ENCODE peak calls at places on chromosome 11, in four cellular contexts. C is HepG2, D is GM12878, Y is H1. O is an unnamed sample.

GRCh38 chr11:74611369-74611861 is 19.0 kb downstream of the POLD3 start:
- DNase-seq in Y (no peak), C (peak), D (no peak), O (peak)

GRCh38 chr11:60118333-60118732 is 29.9 kb downstream of the MS4A2 start:
- DNase-seq in C (no peak), D (no peak), Y (no peak), O (no peak)

GRCh38 chr11:57787920-57788716 is 26.5 kb downstream of the CTNND1 start:
- DNase-seq in D (peak), C (peak), Y (no peak), O (no peak)

GRCh38 chr11:70876685-70877084 is 375.7 kb downstream of the SHANK2 start:
- DNase-seq in Y (no peak), C (no peak), D (no peak), O (no peak)

GRCh38 chr11:12159351-12160099 is 49.1 kb downstream of the MICAL2 start:
- DNase-seq in C (no peak), Y (no peak), D (no peak), O (no peak)

GRCh38 chr11:17405232-17406005 is 17.0 kb upstream of the KCNJ11 start:
- DNase-seq in Y (peak), D (no peak), C (peak), O (peak)

GRCh38 chr11:16787035-16787744 is 48.7 kb downstream of the C11orf58 start:
- DNase-seq in C (no peak), D (no peak), Y (no peak), O (no peak)

GRCh38 chr11:76610871-76611475 is 59.6 kb downstream of the LRRC32 start:
- DNase-seq in Y (peak), C (no peak), D (no peak), O (peak)

GRCh38 chr11:19644316-19644715 is 68.3 kb upstream of the NAV2 start:
- DNase-seq in Y (no peak), D (no peak), C (no peak), O (no peak)

GRCh38 chr11:47354913-47355282 is 2.4 kb upstream of the MYBPC3 start:
- DNase-seq in Y (no peak), D (no peak), C (no peak), O (no peak)

GRCh38 chr11:63719987-63720386 is 38.7 kb downstream of the RTN3 start:
- DNase-seq in Y (no peak), D (no peak), C (no peak), O (no peak)

GRCh38 chr11:134216816-134217215 is 7.0 kb downstream of the NCAPD3 start:
- DNase-seq in C (no peak), Y (no peak), D (no peak), O (no peak)

GRCh38 chr11:86977441-86978050 is 22.4 kb upstream of the FZD4 start:
- DNase-seq in Y (no peak), D (no peak), C (no peak), O (no peak)

GRCh38 chr11:115999437-115999836 is 495.2 kb upstream of the CADM1 start:
- DNase-seq in Y (no peak), C (no peak), D (no peak), O (no peak)

GRCh38 chr11:68831124-68831523 is 10.6 kb downstream of the CPT1A start:
- DNase-seq in C (no peak), D (no peak), Y (no peak), O (no peak)

GRCh38 chr11:125211191-125211953 is 46.8 kb downstream of the PKNOX2 start:
- DNase-seq in Y (no peak), D (no peak), C (no peak), O (no peak)

GRCh38 chr11:43923327-43924111 is 18.9 kb upstream of the C11orf96 start:
- DNase-seq in Y (no peak), C (no peak), D (no peak), O (peak)

GRCh38 chr11:12029738-12030363 is 21.4 kb upstream of the DKK3 start:
- DNase-seq in D (no peak), C (peak), Y (no peak), O (no peak)

GRCh38 chr11:65424200-65425104 is 1.9 kb downstream of the NEAT1 start:
- DNase-seq in C (no peak), Y (no peak), D (no peak), O (no peak)

GRCh38 chr11:62443390-62444201 is 24.8 kb downstream of the SCGB1A1 start:
- DNase-seq in Y (no peak), C (no peak), D (no peak), O (peak)

GRCh38 chr11:62438641-62439040 is 19.8 kb downstream of the SCGB1A1 start:
- DNase-seq in Y (no peak), D (no peak), C (peak), O (no peak)

GRCh38 chr11:62435741-62436485 is 17.1 kb downstream of the SCGB1A1 start:
- DNase-seq in D (no peak), Y (no peak), C (no peak), O (no peak)

GRCh38 chr11:62437616-62438015 is 18.8 kb downstream of the SCGB1A1 start:
- DNase-seq in D (no peak), C (no peak), Y (no peak), O (no peak)

DNA sequence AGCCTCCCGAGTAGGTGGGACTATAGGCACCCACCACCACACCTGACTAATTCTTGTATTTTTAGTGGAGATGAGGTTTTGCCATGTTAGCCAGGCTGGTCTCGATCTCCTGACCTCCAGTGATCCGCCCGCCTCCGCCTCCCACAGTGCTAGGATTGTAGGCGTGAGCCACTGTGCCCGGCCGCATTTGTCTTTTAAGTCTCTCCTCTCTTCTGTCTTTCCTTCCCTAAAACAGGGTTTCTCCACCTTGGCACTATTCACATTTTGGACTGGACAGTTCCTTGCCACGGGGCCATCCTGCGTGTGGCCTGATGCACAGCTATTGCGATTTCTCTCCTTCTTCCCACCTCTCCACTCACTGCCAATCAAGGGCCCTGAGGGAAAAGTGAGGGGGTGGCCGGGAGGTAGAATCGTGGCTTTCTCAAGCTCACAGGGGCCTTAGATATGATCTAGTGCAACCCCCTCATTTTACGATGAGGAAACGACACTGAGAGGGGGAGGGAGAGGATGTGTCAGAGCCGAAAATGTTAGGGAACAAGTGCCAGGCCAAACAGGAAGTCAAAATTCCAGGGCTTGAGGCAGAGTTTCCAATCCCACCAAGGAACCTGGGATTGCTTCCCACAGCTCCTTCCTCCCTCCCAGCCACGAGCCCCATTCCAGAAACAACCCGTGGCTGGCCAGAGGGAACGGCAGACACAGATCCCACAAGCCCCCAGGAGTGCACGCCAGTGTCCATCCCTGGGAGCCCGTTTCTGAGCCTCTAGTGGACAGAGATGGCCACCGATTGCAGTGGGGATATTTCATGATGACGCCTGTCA is 21.2 kb downstream of the SCGB1A1 start:
- DNase-seq in C (no peak), D (no peak), Y (no peak), O (peak)
- TF ChIP-seq TCF12 in C (no peak), D (no peak), Y (no peak), O (no peak)

GRCh38 chr11:103877221-103877620 is 159.2 kb upstream of the DDI1 start:
- DNase-seq in D (no peak), C (no peak), Y (no peak), O (no peak)

GRCh38 chr11:103875855-103876510 is 160.5 kb upstream of the DDI1 start:
- DNase-seq in C (no peak), D (no peak), Y (no peak), O (no peak)

GRCh38 chr11:103881518-103882070 is 154.8 kb upstream of the DDI1 start:
- DNase-seq in Y (no peak), C (no peak), D (no peak), O (no peak)

GRCh38 chr11:103880968-103881367 is 155.5 kb upstream of the DDI1 start:
- DNase-seq in C (no peak), Y (no peak), D (no peak), O (no peak)

GRCh38 chr11:103878646-103879045 is 157.8 kb upstream of the DDI1 start:
- DNase-seq in D (no peak), Y (no peak), C (no peak), O (no peak)
- TF ChIP-seq TCF12 in D (no peak), Y (no peak), C (no peak), O (no peak)

GRCh38 chr11:93468286-93468685 is 74.9 kb downstream of the SMCO4 start:
- DNase-seq in D (no peak), C (no peak), Y (no peak), O (no peak)
- TF ChIP-seq TCF12 in D (no peak), C (no peak), Y (no peak), O (no peak)

GRCh38 chr11:123480290-123480815 is 50.3 kb downstream of the GRAMD1B start:
- DNase-seq in C (no peak), D (no peak), Y (no peak), O (no peak)

GRCh38 chr11:123475478-123475877 is 45.4 kb downstream of the GRAMD1B start:
- DNase-seq in C (no peak), D (no peak), Y (no peak), O (peak)

GRCh38 chr11:123479048-123479837 is 49.2 kb downstream of the GRAMD1B start:
- DNase-seq in D (peak), Y (no peak), C (no peak), O (no peak)

GRCh38 chr11:123477205-123477907 is 47.3 kb downstream of the GRAMD1B start:
- DNase-seq in D (no peak), Y (no peak), C (no peak), O (no peak)

GRCh38 chr11:123478352-123478986 is 48.4 kb downstream of the GRAMD1B start:
- DNase-seq in D (peak), Y (no peak), C (peak), O (peak)
- TF ChIP-seq TCF12 in D (peak), Y (no peak), C (no peak), O (no peak)

O was measured in SK-N-SH.